ENCODE peak calls at places on chromosomes 6 and 20, in eight cellular contexts. One of them, this sample, is unnamed.

GRCh38 chr6:130421567-130421966 is 55.8 kb downstream of the TMEM200A start:
- DNase-seq in tibial artery: no peak
- DNase-seq in vagina: no peak
- DNase-seq in fibroblast of lung: peak; percentile 72
- DNase-seq in IMR-90: peak; percentile 91
- DNase-seq in breast epithelium: no peak
- DNase-seq in ascending aorta: no peak
- DNase-seq in kidney: no peak
- DNase-seq in this sample: no peak

GRCh38 chr6:170227996-170228550 is 62.8 kb downstream of the DLL1 start:
- DNase-seq in breast epithelium: no peak
- DNase-seq in vagina: no peak
- DNase-seq in kidney: peak; percentile 22
- DNase-seq in ascending aorta: no peak
- DNase-seq in tibial artery: no peak
- DNase-seq in fibroblast of lung: no peak
- DNase-seq in IMR-90: no peak
- DNase-seq in this sample: no peak

GRCh38 chr20:44068780-44069191 is 118.2 kb downstream of the JPH2 start:
- DNase-seq in breast epithelium: no peak
- DNase-seq in tibial artery: no peak
- DNase-seq in ascending aorta: peak; percentile 64
- DNase-seq in IMR-90: no peak
- DNase-seq in kidney: peak; percentile 79
- DNase-seq in vagina: peak; percentile 65
- DNase-seq in fibroblast of lung: no peak
- DNase-seq in this sample: no peak

GRCh38 chr20:57061058-57061900 is 205.2 kb downstream of the BMP7 start:
- DNase-seq in ascending aorta: no peak
- DNase-seq in fibroblast of lung: no peak
- DNase-seq in kidney: no peak
- DNase-seq in breast epithelium: no peak
- DNase-seq in IMR-90: no peak
- DNase-seq in vagina: no peak
- DNase-seq in tibial artery: no peak
- DNase-seq in this sample: no peak

GRCh38 chr6:12238191-12238590 is 52.0 kb upstream of the EDN1 start:
- DNase-seq in breast epithelium: no peak
- DNase-seq in IMR-90: no peak
- DNase-seq in fibroblast of lung: no peak
- DNase-seq in ascending aorta: no peak
- DNase-seq in tibial artery: no peak
- DNase-seq in vagina: no peak
- DNase-seq in kidney: no peak
- DNase-seq in this sample: no peak

GRCh38 chr6:26594730-26595632 is 1.8 kb upstream of the ABT1 start:
- DNase-seq in kidney: no peak
- DNase-seq in fibroblast of lung: peak; percentile 78
- DNase-seq in IMR-90: peak; percentile 86
- DNase-seq in breast epithelium: no peak
- DNase-seq in ascending aorta: no peak
- DNase-seq in vagina: no peak
- DNase-seq in tibial artery: no peak
- DNase-seq in this sample: no peak

GRCh38 chr6:21164768-21165326 is 428.7 kb upstream of the SOX4 start:
- DNase-seq in tibial artery: no peak
- DNase-seq in fibroblast of lung: peak; percentile 29
- DNase-seq in vagina: no peak
- DNase-seq in kidney: no peak
- DNase-seq in IMR-90: peak; percentile 52
- DNase-seq in breast epithelium: no peak
- DNase-seq in ascending aorta: no peak
- DNase-seq in this sample: no peak

GRCh38 chr20:19498756-19499155 is 259.3 kb upstream of the RIN2 start:
- DNase-seq in kidney: no peak
- DNase-seq in IMR-90: no peak
- DNase-seq in vagina: no peak
- DNase-seq in breast epithelium: no peak
- DNase-seq in fibroblast of lung: no peak
- DNase-seq in ascending aorta: no peak
- DNase-seq in tibial artery: no peak
- DNase-seq in this sample: no peak

DNA sequence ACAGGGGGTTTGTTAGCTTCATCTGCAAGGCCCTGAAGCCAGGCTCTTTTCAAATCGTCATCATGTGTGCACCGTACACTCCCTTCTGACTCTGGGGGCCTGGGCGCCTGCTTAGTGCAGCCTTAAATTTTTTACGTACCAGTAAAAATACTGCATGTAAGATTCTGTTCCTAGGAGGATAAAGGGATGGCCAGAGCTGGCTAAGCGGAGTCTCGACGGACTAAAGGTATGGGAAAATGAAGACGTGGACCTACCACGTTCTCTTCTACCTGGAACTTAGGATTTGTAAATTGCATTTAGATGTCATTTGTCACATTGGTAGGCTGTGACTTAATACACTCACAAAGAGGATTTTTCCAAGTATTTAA is 149.3 kb upstream of the AFDN start:
- DNase-seq in kidney: no peak
- DNase-seq in breast epithelium: no peak
- DNase-seq in vagina: no peak
- DNase-seq in fibroblast of lung: no peak
- DNase-seq in ascending aorta: no peak
- DNase-seq in IMR-90: no peak
- DNase-seq in tibial artery: no peak
- DNase-seq in this sample: no peak
- H3K4me1 ChIP-seq in kidney: peaks cover 25% of the 10 kb centered on the region
- H3K4me1 ChIP-seq in breast epithelium: no peaks in the 10 kb centered on the region
- H3K4me1 ChIP-seq in vagina: peaks cover 12% of the 10 kb centered on the region
- H3K4me1 ChIP-seq in fibroblast of lung: no peaks in the 10 kb centered on the region
- H3K4me1 ChIP-seq in ascending aorta: peaks cover 3% of the 10 kb centered on the region
- H3K4me1 ChIP-seq in IMR-90: no peaks in the 10 kb centered on the region
- H3K4me1 ChIP-seq in tibial artery: peaks cover 12% of the 10 kb centered on the region
- H3K4me1 ChIP-seq in this sample: no peaks in the 10 kb centered on the region

DNA sequence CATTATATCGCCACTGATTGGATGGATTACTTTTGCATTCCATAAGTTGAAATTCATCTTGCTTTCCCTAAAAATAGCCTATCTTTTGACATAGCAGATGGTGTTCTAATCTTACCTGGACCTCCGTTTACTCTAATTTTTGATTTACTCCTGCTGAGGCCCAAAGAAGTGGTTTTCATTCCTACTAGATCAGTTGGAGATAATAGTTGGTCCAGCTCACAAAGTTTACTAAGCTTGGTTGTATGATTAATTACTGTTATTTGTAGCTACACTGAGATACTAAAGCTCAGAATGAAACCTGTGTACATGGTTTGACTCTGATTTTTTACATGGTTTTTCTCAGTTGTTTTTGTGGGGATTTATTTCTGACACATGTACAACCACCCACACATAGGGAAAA is 140.6 kb upstream of the SUPT3H start:
- DNase-seq in vagina: no peak
- DNase-seq in kidney: no peak
- DNase-seq in tibial artery: no peak
- DNase-seq in ascending aorta: no peak
- DNase-seq in IMR-90: no peak
- DNase-seq in breast epithelium: no peak
- DNase-seq in fibroblast of lung: no peak
- DNase-seq in this sample: no peak
- H3K4me1 ChIP-seq in vagina: no peaks in the 10 kb centered on the region
- H3K4me1 ChIP-seq in kidney: no peaks in the 10 kb centered on the region
- H3K4me1 ChIP-seq in tibial artery: no peaks in the 10 kb centered on the region
- H3K4me1 ChIP-seq in ascending aorta: no peaks in the 10 kb centered on the region
- H3K4me1 ChIP-seq in IMR-90: peaks cover 7% of the 10 kb centered on the region
- H3K4me1 ChIP-seq in breast epithelium: no peaks in the 10 kb centered on the region
- H3K4me1 ChIP-seq in fibroblast of lung: no peaks in the 10 kb centered on the region
- H3K4me1 ChIP-seq in this sample: no peaks in the 10 kb centered on the region

DNA sequence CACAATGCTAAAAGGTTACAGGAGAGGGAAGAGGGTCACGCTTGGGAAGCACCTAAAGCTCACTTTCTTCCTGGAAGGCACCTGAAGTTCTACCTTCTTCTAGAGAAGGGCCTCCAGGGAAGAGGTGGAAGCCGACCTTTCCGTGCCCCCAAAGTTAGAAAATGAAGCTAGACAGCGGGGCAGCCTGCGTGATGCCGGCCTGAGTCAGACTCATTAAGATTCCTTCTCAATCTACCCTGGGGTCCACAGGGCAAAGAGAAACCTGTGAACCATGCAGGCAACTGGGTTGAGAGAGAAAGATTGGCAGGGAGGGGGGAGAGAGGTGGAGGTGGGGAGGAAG is 54.8 kb upstream of the CCDC167 start:
- DNase-seq in kidney: no peak
- DNase-seq in ascending aorta: no peak
- DNase-seq in IMR-90: peak; percentile 66
- DNase-seq in breast epithelium: no peak
- DNase-seq in tibial artery: no peak
- DNase-seq in fibroblast of lung: no peak
- DNase-seq in vagina: no peak
- DNase-seq in this sample: no peak
- H3K4me1 ChIP-seq in kidney: no peaks in the 10 kb centered on the region
- H3K4me1 ChIP-seq in ascending aorta: peaks cover 16% of the 10 kb centered on the region
- H3K4me1 ChIP-seq in IMR-90: peaks cover 15% of the 10 kb centered on the region
- H3K4me1 ChIP-seq in breast epithelium: no peaks in the 10 kb centered on the region
- H3K4me1 ChIP-seq in tibial artery: peaks cover 10% of the 10 kb centered on the region
- H3K4me1 ChIP-seq in fibroblast of lung: peaks cover 13% of the 10 kb centered on the region
- H3K4me1 ChIP-seq in vagina: no peaks in the 10 kb centered on the region
- H3K4me1 ChIP-seq in this sample: peaks cover 6% of the 10 kb centered on the region

GRCh38 chr6:55652429-55652828 is 73.4 kb upstream of the HMGCLL1 start:
- DNase-seq in breast epithelium: no peak
- DNase-seq in kidney: no peak
- DNase-seq in vagina: no peak
- DNase-seq in ascending aorta: no peak
- DNase-seq in tibial artery: no peak
- DNase-seq in fibroblast of lung: no peak
- DNase-seq in IMR-90: no peak
- DNase-seq in this sample: no peak
- H3K4me1 ChIP-seq in breast epithelium: no peaks in the 10 kb centered on the region
- H3K4me1 ChIP-seq in kidney: no peaks in the 10 kb centered on the region
- H3K4me1 ChIP-seq in vagina: no peaks in the 10 kb centered on the region
- H3K4me1 ChIP-seq in ascending aorta: no peaks in the 10 kb centered on the region
- H3K4me1 ChIP-seq in tibial artery: no peaks in the 10 kb centered on the region
- H3K4me1 ChIP-seq in fibroblast of lung: no peaks in the 10 kb centered on the region
- H3K4me1 ChIP-seq in IMR-90: no peaks in the 10 kb centered on the region
- H3K4me1 ChIP-seq in this sample: no peaks in the 10 kb centered on the region

GRCh38 chr6:15303162-15303919 is 57.5 kb downstream of the JARID2 start:
- DNase-seq in breast epithelium: no peak
- DNase-seq in tibial artery: no peak
- DNase-seq in kidney: no peak
- DNase-seq in ascending aorta: no peak
- DNase-seq in vagina: no peak
- DNase-seq in IMR-90: no peak
- DNase-seq in fibroblast of lung: no peak
- DNase-seq in this sample: no peak

GRCh38 chr6:15304337-15305078 is 58.6 kb downstream of the JARID2 start:
- DNase-seq in ascending aorta: no peak
- DNase-seq in breast epithelium: no peak
- DNase-seq in vagina: no peak
- DNase-seq in fibroblast of lung: no peak
- DNase-seq in IMR-90: no peak
- DNase-seq in kidney: no peak
- DNase-seq in tibial artery: no peak
- DNase-seq in this sample: no peak

GRCh38 chr6:15303920-15304291 is 58.0 kb downstream of the JARID2 start:
- DNase-seq in kidney: no peak
- DNase-seq in IMR-90: no peak
- DNase-seq in tibial artery: no peak
- DNase-seq in ascending aorta: no peak
- DNase-seq in fibroblast of lung: no peak
- DNase-seq in vagina: no peak
- DNase-seq in breast epithelium: no peak
- DNase-seq in this sample: no peak

GRCh38 chr6:15305909-15306308 is 60.0 kb downstream of the JARID2 start:
- DNase-seq in vagina: no peak
- DNase-seq in IMR-90: no peak
- DNase-seq in breast epithelium: no peak
- DNase-seq in tibial artery: no peak
- DNase-seq in ascending aorta: no peak
- DNase-seq in kidney: no peak
- DNase-seq in fibroblast of lung: no peak
- DNase-seq in this sample: no peak

DNA sequence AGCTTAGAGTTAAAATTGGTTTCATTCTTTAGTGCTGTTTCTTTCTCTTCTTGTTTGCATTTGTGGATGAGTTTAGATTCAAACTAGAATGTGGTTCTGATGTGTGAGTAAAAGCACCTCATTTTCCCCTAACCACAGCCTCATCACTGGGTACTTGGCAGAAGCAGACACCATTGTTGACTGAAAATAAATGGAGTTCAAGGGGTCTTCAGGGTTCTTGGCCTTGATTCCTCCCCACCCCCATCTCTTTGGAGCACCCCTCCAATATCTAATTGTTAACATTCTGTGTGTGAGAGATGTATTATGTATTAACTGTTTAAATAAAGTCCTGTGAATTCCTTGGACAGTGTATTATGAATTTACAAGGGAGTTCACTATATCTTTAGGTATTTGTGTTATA is 59.6 kb downstream of the JARID2 start:
- DNase-seq in tibial artery: no peak
- DNase-seq in ascending aorta: no peak
- DNase-seq in IMR-90: no peak
- DNase-seq in vagina: no peak
- DNase-seq in kidney: no peak
- DNase-seq in fibroblast of lung: no peak
- DNase-seq in breast epithelium: no peak
- DNase-seq in this sample: no peak
- H3K4me1 ChIP-seq in tibial artery: peaks cover 24% of the 10 kb centered on the region
- H3K4me1 ChIP-seq in ascending aorta: peaks cover 11% of the 10 kb centered on the region
- H3K4me1 ChIP-seq in IMR-90: peaks cover 22% of the 10 kb centered on the region
- H3K4me1 ChIP-seq in vagina: peaks cover 42% of the 10 kb centered on the region
- H3K4me1 ChIP-seq in kidney: peaks cover 4% of the 10 kb centered on the region
- H3K4me1 ChIP-seq in fibroblast of lung: peaks cover 8% of the 10 kb centered on the region
- H3K4me1 ChIP-seq in breast epithelium: no peaks in the 10 kb centered on the region
- H3K4me1 ChIP-seq in this sample: peaks cover 7% of the 10 kb centered on the region